ENCODE peak calls at places on chromosomes 2 and 18, in four cellular contexts. P is NCI-H1417, T is germinal center, Q is amniotic stem cell. A is an unnamed sample.
A peak's percentile ranks its signal among the peaks of the same experiment; 100 is the strongest.

GRCh38 chr2:188294547-188294946 is 2.9 kb downstream of the GULP1 start:
- DNase-seq in P (no peak), T (no peak), Q (no peak), A (no peak)

GRCh38 chr2:111633643-111634042 is 250.3 kb downstream of the ANAPC1 start:
- DNase-seq in P (no peak), T (no peak), Q (no peak), A (no peak)

GRCh38 chr2:7480431-7480830 is 563.2 kb downstream of the RNF144A start:
- DNase-seq in P (no peak), T (no peak), Q (no peak), A (no peak)

GRCh38 chr2:96977631-96978195 is 8.7 kb downstream of the FAM178B start:
- DNase-seq in P (no peak), T (no peak), Q (no peak), A (no peak)

GRCh38 chr18:46211816-46212215 is 107.6 kb downstream of the HAUS1 start:
- DNase-seq in P (no peak), T (no peak), Q (no peak), A (no peak)

GRCh38 chr2:145380436-145381017 is 860.6 kb upstream of the ZEB2 start:
- DNase-seq in P (peak; percentile 44), T (no peak), Q (peak; percentile 19), A (peak; percentile 37)

GRCh38 chr18:48945953-48946217 is 4.9 kb downstream of the SMAD7 start:
- DNase-seq in P (no peak), T (no peak), Q (no peak), A (no peak)

GRCh38 chr2:80328033-80328635 is 23.6 kb upstream of the LRRTM1 start:
- DNase-seq in P (no peak), T (no peak), Q (no peak), A (no peak)

GRCh38 chr2:29878898-29879297 is 42.5 kb downstream of the ALK start:
- DNase-seq in P (no peak), T (no peak), Q (no peak), A (no peak)

GRCh38 chr2:85390941-85391669 is 19.1 kb downstream of the CAPG start:
- DNase-seq in P (no peak), T (peak; percentile 72), Q (no peak), A (no peak)

GRCh38 chr2:65431417-65432226 is 777 bp downstream of the SPRED2 start:
- DNase-seq in P (peak; percentile 85), T (peak; percentile 65), Q (no peak), A (no peak)

GRCh38 chr2:24540011-24540477 is 49.0 kb downstream of the NCOA1 start:
- DNase-seq in P (no peak), T (no peak), Q (no peak), A (no peak)